ENCODE peak calls at places on chromosomes 2 and 18, in seven cellular contexts. T, M, K, L, S, E and U are unnamed samples.

GRCh38 chr2:23651187-23651983 is 266.4 kb downstream of the KLHL29 start:
- DNase-seq in T (peak), M (no peak), K (peak), L (no peak), S (peak), E (no peak), U (no peak)

GRCh38 chr2:28391564-28392296 is 928 bp upstream of the FOSL2 start:
- DNase-seq in T (peak), M (peak), K (peak), L (peak), S (peak), E (peak), U (peak)

GRCh38 chr2:95346738-95347671 is 49.9 kb downstream of the KCNIP3 start:
- DNase-seq in T (peak), M (peak), K (no peak), L (peak), S (no peak), E (no peak), U (no peak)

GRCh38 chr2:65611488-65611887 is 179.1 kb upstream of the SPRED2 start:
- DNase-seq in T (no peak), M (no peak), K (no peak), L (no peak), S (no peak), E (no peak), U (no peak)

GRCh38 chr2:107634172-107634571 is 192.5 kb upstream of the RGPD4 start:
- DNase-seq in T (no peak), M (no peak), K (no peak), L (no peak), S (peak), E (no peak), U (no peak)

GRCh38 chr2:100963026-100963375 is 39.1 kb upstream of the RPL31 start:
- DNase-seq in T (no peak), M (no peak), K (no peak), L (no peak), S (no peak), E (no peak), U (no peak)

GRCh38 chr18:48659188-48660009 is 120.6 kb downstream of the CTIF start:
- DNase-seq in T (no peak), M (no peak), K (no peak), L (no peak), S (no peak), E (no peak), U (no peak)

GRCh38 chr2:214578395-214578794 is 167.5 kb downstream of the VWC2L start:
- DNase-seq in T (no peak), M (no peak), K (no peak), L (peak), S (no peak), E (no peak), U (no peak)

GRCh38 chr2:202542142-202542541 is 92.6 kb upstream of the FAM117B start:
- DNase-seq in T (no peak), M (no peak), K (no peak), L (no peak), S (no peak), E (no peak), U (no peak)

GRCh38 chr2:235594041-235594440 is 100.2 kb downstream of the AGAP1 start:
- DNase-seq in T (peak), M (no peak), K (peak), L (peak), S (peak), E (peak), U (peak)

GRCh38 chr18:46071894-46072867 is at the start of gene PSTPIP2:
- DNase-seq in T (no peak), M (peak), K (no peak), L (peak), S (peak), E (peak), U (no peak)

GRCh38 chr2:235170536-235171510 is 219.0 kb downstream of the SH3BP4 start:
- DNase-seq in T (peak), M (peak), K (peak), L (peak), S (peak), E (peak), U (peak)

GRCh38 chr2:169509230-169509917 is at the start of gene KLHL41:
- DNase-seq in T (peak), M (no peak), K (no peak), L (peak), S (peak), E (no peak), U (no peak)

GRCh38 chr2:156145469-156145868 is 187.1 kb downstream of the NR4A2 start:
- DNase-seq in T (no peak), M (no peak), K (no peak), L (no peak), S (no peak), E (no peak), U (no peak)

GRCh38 chr2:70981866-70982810 is 3.7 kb downstream of the ANKRD53 start:
- DNase-seq in T (no peak), M (no peak), K (no peak), L (no peak), S (no peak), E (no peak), U (no peak)

GRCh38 chr2:37645363-37645762 is 26.1 kb downstream of the CDC42EP3 start:
- DNase-seq in T (peak), M (no peak), K (peak), L (no peak), S (peak), E (no peak), U (no peak)

GRCh38 chr2:24613154-24613814 is 122.2 kb downstream of the NCOA1 start:
- DNase-seq in T (peak), M (peak), K (peak), L (peak), S (peak), E (peak), U (no peak)

GRCh38 chr2:187136646-187137045 is 287.7 kb upstream of the ZSWIM2 start:
- DNase-seq in T (no peak), M (no peak), K (no peak), L (no peak), S (no peak), E (no peak), U (no peak)

GRCh38 chr2:204282525-204282924 is 262.8 kb upstream of the PARD3B start:
- DNase-seq in T (no peak), M (peak), K (peak), L (peak), S (no peak), E (no peak), U (no peak)

GRCh38 chr2:100041946-100042345 is 100.4 kb downstream of the AFF3 start:
- DNase-seq in T (no peak), M (peak), K (no peak), L (peak), S (no peak), E (no peak), U (no peak)

GRCh38 chr2:106097370-106098000 is 96.6 kb downstream of the UXS1 start:
- DNase-seq in T (no peak), M (no peak), K (no peak), L (peak), S (no peak), E (no peak), U (no peak)

GRCh38 chr2:185644828-185645227 is 93.8 kb upstream of the FSIP2 start:
- DNase-seq in T (no peak), M (no peak), K (no peak), L (no peak), S (no peak), E (no peak), U (no peak)

GRCh38 chr2:215880970-215881369 is 132.4 kb downstream of the MREG start:
- DNase-seq in T (no peak), M (no peak), K (no peak), L (no peak), S (peak), E (no peak), U (no peak)

GRCh38 chr2:38610851-38611801 is 8.4 kb upstream of the HNRNPLL start:
- DNase-seq in T (peak), M (no peak), K (no peak), L (no peak), S (peak), E (no peak), U (no peak)

DNA sequence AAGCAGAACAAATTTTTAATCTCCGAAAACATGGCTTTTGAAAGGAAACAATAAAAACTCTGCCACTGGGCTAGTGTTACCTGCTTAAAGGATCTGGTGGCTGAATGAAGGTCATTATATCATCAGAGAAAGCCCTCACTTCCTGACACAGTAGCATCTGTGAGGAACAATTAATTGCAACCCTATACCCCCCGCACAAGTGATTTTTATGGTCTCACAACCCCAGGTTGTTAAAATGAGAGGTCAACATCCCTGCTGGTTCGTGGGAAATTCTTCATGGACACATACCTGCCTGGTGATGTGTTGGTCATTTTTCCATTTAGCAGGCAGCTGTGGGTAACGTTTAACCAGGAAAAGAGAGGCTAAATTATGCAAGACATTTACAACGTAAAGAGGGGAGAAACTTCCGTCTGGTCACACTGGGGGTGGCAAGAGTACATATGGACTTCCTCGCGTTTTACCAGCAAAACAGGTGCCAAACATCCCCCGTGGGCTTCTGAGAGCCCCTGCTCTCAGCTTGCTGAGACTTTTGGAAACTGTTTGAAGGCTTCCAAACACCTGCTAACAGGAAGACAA is 29.2 kb downstream of the NIFK start:
- DNase-seq in T (no peak), M (no peak), K (peak), L (no peak), S (no peak), E (no peak), U (no peak)
- H3K4me2 ChIP-seq in T (no peak), M (no peak), K (peak), L (peak), S (no peak), E (no peak), U (no peak)

DNA sequence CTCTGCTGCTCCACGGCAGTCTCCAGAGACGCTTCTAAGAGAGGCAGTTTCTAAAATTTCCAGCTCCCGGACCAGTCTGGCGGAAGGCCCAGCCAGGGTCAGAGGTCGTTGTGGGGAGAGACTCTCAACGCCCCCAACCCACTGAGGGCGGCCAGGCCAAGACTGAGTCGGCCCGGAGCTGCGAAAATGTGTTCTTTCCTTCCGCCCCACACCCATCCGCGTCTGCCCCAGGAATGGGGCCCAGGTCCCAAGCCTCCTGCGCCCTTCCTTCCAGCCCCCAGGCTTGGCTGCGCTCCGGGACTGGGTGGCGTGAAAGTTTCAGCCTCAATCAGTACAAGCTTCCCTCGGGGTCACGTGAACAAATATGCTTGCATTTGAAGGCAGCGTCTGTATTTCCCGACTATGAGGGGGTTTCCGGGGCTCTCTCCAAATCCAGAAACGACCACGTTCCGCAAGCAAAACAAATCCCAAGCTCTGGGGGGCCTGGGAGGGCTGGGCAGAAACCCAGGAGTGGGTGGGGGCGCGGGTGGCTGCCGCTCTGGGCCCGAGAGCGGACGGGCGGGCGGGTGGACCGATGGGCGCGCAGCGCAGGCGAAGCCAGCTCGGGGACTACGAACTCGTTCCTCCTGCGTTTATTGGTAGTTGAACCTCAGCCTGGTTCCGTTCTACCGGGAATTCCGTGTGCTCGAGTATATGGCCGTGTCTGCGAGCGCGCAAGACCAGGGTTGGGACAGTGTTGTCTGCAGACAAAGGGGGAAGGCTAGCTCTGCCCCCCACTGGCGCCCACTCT is 3.3 kb downstream of the HOXD3 start:
- DNase-seq in T (no peak), M (no peak), K (no peak), L (no peak), S (no peak), E (no peak), U (no peak)
- H3K4me2 ChIP-seq in T (no peak), M (no peak), K (no peak), L (no peak), S (no peak), E (no peak), U (no peak)

GRCh38 chr2:191856111-191856876 is 9.4 kb upstream of the CAVIN2 start:
- DNase-seq in T (no peak), M (no peak), K (no peak), L (no peak), S (no peak), E (no peak), U (no peak)

GRCh38 chr2:191853843-191854242 is 7.0 kb upstream of the CAVIN2 start:
- DNase-seq in T (no peak), M (no peak), K (no peak), L (no peak), S (no peak), E (no peak), U (no peak)

GRCh38 chr2:191857406-191857805 is 10.5 kb upstream of the CAVIN2 start:
- DNase-seq in T (peak), M (no peak), K (no peak), L (no peak), S (peak), E (no peak), U (no peak)

GRCh38 chr2:191855382-191855781 is 8.5 kb upstream of the CAVIN2 start:
- DNase-seq in T (no peak), M (no peak), K (no peak), L (no peak), S (no peak), E (no peak), U (no peak)

GRCh38 chr2:191854385-191855372 is 7.8 kb upstream of the CAVIN2 start:
- DNase-seq in T (peak), M (no peak), K (no peak), L (no peak), S (no peak), E (no peak), U (no peak)
- H3K4me2 ChIP-seq in T (no peak), M (no peak), K (peak), L (no peak), S (no peak), E (no peak), U (no peak)

DNA sequence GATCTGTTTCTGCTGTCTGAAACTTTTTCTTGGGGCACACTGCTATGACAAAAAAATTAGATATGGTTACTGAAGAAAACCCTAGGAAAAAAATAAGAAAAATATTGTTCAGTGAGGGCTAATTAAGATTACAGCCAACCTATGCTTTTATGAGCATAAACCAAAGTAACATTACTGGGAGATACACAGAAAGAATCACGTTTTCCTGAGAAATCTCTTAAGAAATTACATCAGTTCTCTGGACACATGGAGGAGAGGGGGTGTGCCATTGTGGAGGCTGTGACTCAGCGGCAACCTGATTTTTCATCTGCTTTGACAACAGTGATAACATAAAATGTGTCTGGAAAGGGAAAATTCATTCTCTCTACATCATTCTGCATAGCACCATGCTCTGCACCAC is 13.4 kb upstream of the NMI start:
- DNase-seq in T (no peak), M (no peak), K (peak), L (no peak), S (peak), E (no peak), U (no peak)
- H3K4me2 ChIP-seq in T (no peak), M (no peak), K (peak), L (no peak), S (no peak), E (no peak), U (peak)

GRCh38 chr18:35343936-35344735 is at the start of gene ZNF24:
- DNase-seq in T (peak), M (peak), K (peak), L (peak), S (peak), E (peak), U (peak)

GRCh38 chr18:35347991-35348390 is 3.8 kb upstream of the ZNF24 start:
- DNase-seq in T (no peak), M (no peak), K (no peak), L (no peak), S (no peak), E (no peak), U (no peak)

GRCh38 chr18:35344736-35345459 is 678 bp upstream of the ZNF24 start:
- DNase-seq in T (no peak), M (no peak), K (no peak), L (no peak), S (no peak), E (no peak), U (no peak)

GRCh38 chr18:35345460-35345921 is 1.3 kb upstream of the ZNF24 start:
- DNase-seq in T (peak), M (no peak), K (no peak), L (peak), S (no peak), E (no peak), U (no peak)

GRCh38 chr18:35345950-35346349 is 1.7 kb upstream of the ZNF24 start:
- DNase-seq in T (no peak), M (no peak), K (no peak), L (no peak), S (no peak), E (no peak), U (no peak)
- H3K4me2 ChIP-seq in T (no peak), M (no peak), K (no peak), L (no peak), S (peak), E (no peak), U (no peak)

DNA sequence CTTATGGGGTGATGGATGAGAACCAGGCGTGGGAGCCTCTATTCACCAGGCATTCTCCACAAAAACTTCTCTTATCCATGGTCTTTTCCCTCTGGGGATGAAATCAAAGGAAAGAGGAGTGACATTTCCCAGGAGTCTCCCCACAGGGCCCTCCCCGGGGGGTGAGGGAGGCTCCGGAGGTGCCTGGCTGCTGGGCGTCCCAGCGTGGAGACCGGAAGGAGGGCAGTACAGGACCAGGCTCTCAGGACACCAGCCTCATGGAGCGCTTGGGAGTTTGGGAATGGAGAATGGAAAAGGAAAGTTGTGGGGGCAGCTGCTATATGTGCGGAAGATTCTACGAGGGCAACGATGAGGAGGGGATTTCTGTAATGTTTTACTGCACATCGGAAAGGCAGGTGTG is 22.1 kb downstream of the CIB4 start:
- DNase-seq in T (no peak), M (no peak), K (no peak), L (no peak), S (no peak), E (no peak), U (no peak)
- H3K4me2 ChIP-seq in T (no peak), M (no peak), K (no peak), L (no peak), S (no peak), E (no peak), U (no peak)